ENCODE peak calls at places on chromosome 7, in five cellular contexts. One of them, this sample, is unnamed.
A peak's percentile ranks its signal among the peaks of the same experiment; 100 is the strongest.

GRCh38 chr7:108094933-108095710 is 35.0 kb downstream of the LAMB4 start:
- DNase-seq in RWPE1: peak; percentile 30
- DNase-seq in foreskin fibroblast: peak; percentile 97
- DNase-seq in Calu3: peak; percentile 44
- DNase-seq in GM13976: no peak
- DNase-seq in this sample: no peak

GRCh38 chr7:41130021-41130420 is 572.9 kb downstream of the INHBA start:
- DNase-seq in RWPE1: no peak
- DNase-seq in GM13976: no peak
- DNase-seq in foreskin fibroblast: no peak
- DNase-seq in Calu3: no peak
- DNase-seq in this sample: no peak

GRCh38 chr7:131045526-131045925 is 282.1 kb upstream of the MKLN1 start:
- DNase-seq in foreskin fibroblast: no peak
- DNase-seq in GM13976: no peak
- DNase-seq in Calu3: no peak
- DNase-seq in RWPE1: no peak
- DNase-seq in this sample: no peak

GRCh38 chr7:114540291-114540690 is 125.7 kb downstream of the FOXP2 start:
- DNase-seq in RWPE1: no peak
- DNase-seq in GM13976: no peak
- DNase-seq in Calu3: no peak
- DNase-seq in foreskin fibroblast: peak; percentile 10
- DNase-seq in this sample: no peak

GRCh38 chr7:80699656-80700318 is 61.3 kb downstream of the CD36 start:
- DNase-seq in RWPE1: no peak
- DNase-seq in Calu3: no peak
- DNase-seq in GM13976: no peak
- DNase-seq in foreskin fibroblast: peak; percentile 53
- DNase-seq in this sample: no peak

GRCh38 chr7:48741545-48741944 is 182.8 kb upstream of the CDC14C start:
- DNase-seq in GM13976: no peak
- DNase-seq in RWPE1: no peak
- DNase-seq in Calu3: no peak
- DNase-seq in foreskin fibroblast: no peak
- DNase-seq in this sample: no peak

GRCh38 chr7:44981035-44981706 is 2.4 kb upstream of the MYO1G start:
- DNase-seq in Calu3: no peak
- DNase-seq in GM13976: no peak
- DNase-seq in foreskin fibroblast: no peak
- DNase-seq in RWPE1: no peak
- DNase-seq in this sample: peak; percentile 8

GRCh38 chr7:74083117-74083876 is at the start of gene LIMK1:
- DNase-seq in RWPE1: peak; percentile 86
- DNase-seq in GM13976: peak; percentile 99
- DNase-seq in foreskin fibroblast: peak; percentile 89
- DNase-seq in Calu3: peak; percentile 80
- DNase-seq in this sample: peak; percentile 99

GRCh38 chr7:84492565-84493034 is 298.0 kb upstream of the SEMA3A start:
- DNase-seq in RWPE1: no peak
- DNase-seq in GM13976: no peak
- DNase-seq in foreskin fibroblast: peak; percentile 94
- DNase-seq in Calu3: no peak
- DNase-seq in this sample: no peak

GRCh38 chr7:84492128-84492527 is 297.5 kb upstream of the SEMA3A start:
- DNase-seq in GM13976: no peak
- DNase-seq in foreskin fibroblast: peak; percentile 22
- DNase-seq in Calu3: no peak
- DNase-seq in RWPE1: no peak
- DNase-seq in this sample: no peak

DNA sequence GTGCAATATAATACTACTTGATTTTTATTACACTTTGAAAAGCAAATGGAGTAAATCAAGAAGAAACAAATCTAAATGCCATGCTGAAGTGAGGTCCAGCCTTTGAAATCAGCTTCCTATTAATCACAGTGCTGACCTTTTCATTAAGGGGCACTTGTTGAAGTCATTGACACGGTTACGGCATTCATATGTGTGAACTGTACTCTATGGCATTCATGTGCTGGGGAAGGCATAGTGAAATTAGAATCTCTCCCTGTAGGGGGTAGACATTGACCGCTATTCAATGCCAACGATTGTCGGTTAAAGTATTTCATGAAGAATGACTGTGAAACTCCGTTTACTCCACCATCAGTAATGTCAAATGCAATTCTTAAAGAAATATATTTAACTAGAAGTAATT is 296.1 kb upstream of the SEMA3A start:
- DNase-seq in Calu3: no peak
- DNase-seq in foreskin fibroblast: peak; percentile 83
- DNase-seq in GM13976: no peak
- DNase-seq in RWPE1: no peak
- DNase-seq in this sample: no peak
- TF ChIP-seq CTCF in Calu3: no peak
- TF ChIP-seq CTCF in foreskin fibroblast: peak; percentile 32
- TF ChIP-seq CTCF in GM13976: no peak
- TF ChIP-seq CTCF in RWPE1: no peak
- TF ChIP-seq CTCF in this sample: no peak

GRCh38 chr7:117949232-117949631 is 76.0 kb upstream of the CTTNBP2 start:
- DNase-seq in foreskin fibroblast: no peak
- DNase-seq in GM13976: no peak
- DNase-seq in Calu3: peak; percentile 45
- DNase-seq in RWPE1: peak; percentile 9
- DNase-seq in this sample: no peak
- TF ChIP-seq CTCF in foreskin fibroblast: no peak
- TF ChIP-seq CTCF in GM13976: no peak
- TF ChIP-seq CTCF in Calu3: peak; percentile 31
- TF ChIP-seq CTCF in RWPE1: no peak
- TF ChIP-seq CTCF in this sample: no peak

GRCh38 chr7:49776994-49777393 is 3.6 kb downstream of the VWC2 start:
- DNase-seq in Calu3: no peak
- DNase-seq in foreskin fibroblast: no peak
- DNase-seq in RWPE1: no peak
- DNase-seq in GM13976: no peak
- DNase-seq in this sample: no peak
- TF ChIP-seq CTCF in Calu3: no peak
- TF ChIP-seq CTCF in foreskin fibroblast: no peak
- TF ChIP-seq CTCF in RWPE1: no peak
- TF ChIP-seq CTCF in GM13976: peak; percentile 35
- TF ChIP-seq CTCF in this sample: no peak

DNA sequence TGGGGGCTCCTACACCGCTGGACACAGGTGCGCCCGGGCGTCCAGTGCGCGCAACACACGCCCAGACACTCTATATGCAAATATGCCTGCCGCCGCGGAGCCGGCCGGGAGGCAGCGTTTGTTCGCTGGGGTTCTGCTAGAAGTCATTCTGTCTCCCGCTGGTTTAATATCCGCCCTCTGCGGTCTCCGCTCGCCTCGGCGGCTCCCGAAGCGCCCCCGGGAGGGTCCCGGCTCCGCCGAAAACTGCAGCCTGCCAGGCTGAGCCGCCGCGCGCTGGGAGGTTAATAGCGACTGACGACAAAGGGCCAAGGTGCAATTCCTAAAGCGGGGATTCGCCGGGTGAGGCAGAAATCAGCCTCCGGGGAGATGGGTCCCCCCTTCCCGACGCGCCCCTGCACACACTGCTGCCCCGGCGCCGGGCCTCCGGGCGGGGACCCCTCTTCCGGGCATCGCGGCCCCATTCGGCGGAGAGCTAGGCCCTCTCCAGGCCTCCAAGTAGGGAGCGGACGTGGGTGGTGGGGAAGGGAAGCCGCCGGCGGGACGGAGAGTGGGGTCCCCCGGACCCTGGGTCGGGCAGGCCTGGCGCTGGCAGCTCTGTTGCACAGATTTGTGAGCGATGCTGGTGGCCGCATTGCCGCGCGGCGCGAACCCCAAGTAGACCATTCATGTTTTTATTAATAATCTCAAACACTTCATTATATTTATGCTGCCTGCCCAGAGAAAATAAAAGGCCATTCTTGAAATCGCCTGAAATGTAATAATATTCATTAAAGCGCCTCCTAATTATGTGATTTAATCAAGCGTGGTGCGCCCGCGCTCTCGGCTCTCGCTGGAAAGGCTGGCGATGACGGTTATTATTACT is 9.1 kb downstream of the EN2 start:
- DNase-seq in RWPE1: no peak
- DNase-seq in foreskin fibroblast: peak; percentile 24
- DNase-seq in Calu3: no peak
- DNase-seq in GM13976: peak; percentile 58
- DNase-seq in this sample: peak; percentile 59
- TF ChIP-seq CTCF in RWPE1: no peak
- TF ChIP-seq CTCF in foreskin fibroblast: no peak
- TF ChIP-seq CTCF in Calu3: no peak
- TF ChIP-seq CTCF in GM13976: no peak
- TF ChIP-seq CTCF in this sample: no peak

DNA sequence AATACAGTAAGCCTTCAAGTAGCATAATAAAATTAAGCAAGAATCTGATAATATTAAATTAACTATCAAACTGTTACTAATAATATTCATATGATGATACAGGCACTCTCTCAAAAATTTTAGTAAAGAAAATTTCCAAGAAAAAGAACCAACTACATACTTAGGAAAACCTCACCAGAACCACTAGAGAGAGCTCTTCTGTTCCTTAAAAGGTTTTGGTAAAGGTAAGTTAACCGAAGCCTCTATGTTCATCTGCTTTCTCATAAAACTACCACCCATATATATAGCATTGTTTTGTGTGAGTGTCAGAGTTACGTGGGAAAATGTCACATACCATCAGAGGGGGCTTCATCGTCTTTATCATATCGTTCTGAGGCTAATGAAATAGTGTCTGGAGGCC is 20.7 kb downstream of the SKAP2 start:
- DNase-seq in RWPE1: no peak
- DNase-seq in GM13976: no peak
- DNase-seq in foreskin fibroblast: peak; percentile 22
- DNase-seq in Calu3: no peak
- DNase-seq in this sample: no peak
- TF ChIP-seq CTCF in RWPE1: peak; percentile 24
- TF ChIP-seq CTCF in GM13976: no peak
- TF ChIP-seq CTCF in foreskin fibroblast: no peak
- TF ChIP-seq CTCF in Calu3: no peak
- TF ChIP-seq CTCF in this sample: no peak

GRCh38 chr7:151984612-151985011 is 28.4 kb downstream of the GALNTL5 start:
- DNase-seq in RWPE1: no peak
- DNase-seq in foreskin fibroblast: no peak
- DNase-seq in GM13976: no peak
- DNase-seq in Calu3: no peak
- DNase-seq in this sample: no peak
- TF ChIP-seq CTCF in RWPE1: no peak
- TF ChIP-seq CTCF in foreskin fibroblast: no peak
- TF ChIP-seq CTCF in GM13976: no peak
- TF ChIP-seq CTCF in Calu3: no peak
- TF ChIP-seq CTCF in this sample: no peak

DNA sequence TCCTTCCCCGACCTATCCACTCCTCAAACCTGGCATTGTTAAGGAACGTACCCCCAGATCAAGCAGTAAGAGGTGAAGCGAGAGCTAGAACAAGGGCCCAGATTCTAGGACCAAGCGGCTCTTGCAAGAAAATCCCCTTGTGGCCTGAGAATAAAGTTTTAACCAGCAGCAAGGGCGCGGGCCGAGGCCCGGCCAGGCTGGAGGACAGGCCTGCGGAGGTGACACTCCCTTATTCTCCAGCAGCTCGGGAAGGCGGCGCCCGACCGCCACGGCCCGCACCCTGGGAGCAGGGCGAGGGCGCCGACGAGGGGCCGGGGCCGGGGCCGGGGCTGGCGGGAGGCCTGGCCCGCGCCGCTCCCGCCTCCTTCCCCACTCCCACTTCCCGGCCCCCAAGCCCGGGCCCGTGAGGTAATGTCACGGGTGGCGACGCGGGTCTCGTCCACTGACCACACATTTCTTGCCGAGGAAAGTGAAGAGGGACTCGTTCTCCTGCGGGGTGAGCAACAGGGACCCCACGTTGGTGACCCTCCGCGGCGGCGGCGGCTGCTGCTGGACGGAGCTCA is 551 bp downstream of the WASL start:
- DNase-seq in RWPE1: peak; percentile 50
- DNase-seq in GM13976: peak; percentile 51
- DNase-seq in foreskin fibroblast: peak; percentile 60
- DNase-seq in Calu3: peak; percentile 49
- DNase-seq in this sample: peak; percentile 65
- TF ChIP-seq CTCF in RWPE1: no peak
- TF ChIP-seq CTCF in GM13976: no peak
- TF ChIP-seq CTCF in foreskin fibroblast: no peak
- TF ChIP-seq CTCF in Calu3: no peak
- TF ChIP-seq CTCF in this sample: no peak

GRCh38 chr7:155283565-155284194 is 14.0 kb upstream of the INSIG1 start:
- DNase-seq in RWPE1: no peak
- DNase-seq in Calu3: no peak
- DNase-seq in GM13976: no peak
- DNase-seq in foreskin fibroblast: no peak
- DNase-seq in this sample: peak; percentile 51
- TF ChIP-seq CTCF in RWPE1: no peak
- TF ChIP-seq CTCF in Calu3: no peak
- TF ChIP-seq CTCF in GM13976: no peak
- TF ChIP-seq CTCF in foreskin fibroblast: no peak
- TF ChIP-seq CTCF in this sample: no peak

GRCh38 chr7:100826546-100827329 is 585 bp downstream of the EPHB4 start:
- DNase-seq in RWPE1: no peak
- DNase-seq in foreskin fibroblast: peak; percentile 53
- DNase-seq in Calu3: no peak
- DNase-seq in GM13976: no peak
- DNase-seq in this sample: peak; percentile 24

GRCh38 chr7:100827330-100828226 is at the start of gene EPHB4:
- DNase-seq in GM13976: peak; percentile 31
- DNase-seq in RWPE1: peak; percentile 59
- DNase-seq in Calu3: peak; percentile 76
- DNase-seq in foreskin fibroblast: peak; percentile 95
- DNase-seq in this sample: peak; percentile 41

GRCh38 chr7:100825215-100825671 is 2.1 kb downstream of the EPHB4 start:
- DNase-seq in foreskin fibroblast: peak; percentile 65
- DNase-seq in Calu3: no peak
- DNase-seq in RWPE1: peak; percentile 36
- DNase-seq in GM13976: no peak
- DNase-seq in this sample: no peak

GRCh38 chr7:100824499-100825214 is 2.7 kb downstream of the EPHB4 start:
- DNase-seq in GM13976: no peak
- DNase-seq in RWPE1: no peak
- DNase-seq in foreskin fibroblast: peak; percentile 42
- DNase-seq in Calu3: no peak
- DNase-seq in this sample: no peak

GRCh38 chr7:100825760-100826545 is 1.4 kb downstream of the EPHB4 start:
- DNase-seq in GM13976: no peak
- DNase-seq in foreskin fibroblast: peak; percentile 84
- DNase-seq in Calu3: no peak
- DNase-seq in RWPE1: peak; percentile 27
- DNase-seq in this sample: peak; percentile 38
- TF ChIP-seq CTCF in GM13976: no peak
- TF ChIP-seq CTCF in foreskin fibroblast: peak; percentile 51
- TF ChIP-seq CTCF in Calu3: no peak
- TF ChIP-seq CTCF in RWPE1: peak; percentile 51
- TF ChIP-seq CTCF in this sample: no peak